ENCODE peak calls at places on chromosomes 11 and 22, in seven cellular contexts. A, C, K, H, J, B and S are unnamed samples.
A peak's percentile ranks its signal among the peaks of the same experiment; 100 is the strongest.

GRCh38 chr11:115377882-115378296 is 126.3 kb downstream of the CADM1 start:
- DNase-seq in C (no peak), H (no peak), A (no peak), J (no peak), B (peak; percentile 2), K (no peak), S (no peak)

GRCh38 chr22:25172153-25172552 is 27.5 kb upstream of the CRYBB3 start:
- DNase-seq in K (no peak), B (no peak), H (peak; percentile 28), C (no peak), A (no peak), J (no peak), S (no peak)

GRCh38 chr11:120024046-120024445 is 113.9 kb downstream of the TRIM29 start:
- DNase-seq in K (no peak), C (no peak), J (no peak), A (no peak), H (no peak), B (no peak), S (no peak)

GRCh38 chr11:11532574-11532973 is 89.2 kb downstream of the GALNT18 start:
- DNase-seq in B (no peak), A (no peak), H (no peak), J (no peak), C (no peak), K (peak; percentile 85), S (no peak)

GRCh38 chr11:92297551-92298237 is 73.1 kb downstream of the FAT3 start:
- DNase-seq in B (no peak), K (no peak), H (no peak), J (no peak), C (no peak), A (no peak), S (no peak)

GRCh38 chr11:46134540-46134939 is 13.3 kb upstream of the PHF21A start:
- DNase-seq in B (no peak), A (no peak), C (no peak), H (no peak), J (no peak), K (no peak), S (peak; percentile 33)

GRCh38 chr22:22424956-22425355 is 83.6 kb downstream of the ZNF280B start:
- DNase-seq in A (no peak), J (no peak), B (no peak), K (no peak), H (no peak), C (no peak), S (no peak)

GRCh38 chr11:73372371-73372993 is 3.7 kb upstream of the RELT start:
- DNase-seq in A (no peak), K (peak; percentile 21), J (peak; percentile 40), H (no peak), C (no peak), B (no peak), S (no peak)

GRCh38 chr11:110128161-110128560 is 35.0 kb downstream of the ZC3H12C start:
- DNase-seq in B (no peak), C (no peak), K (peak; percentile 34), J (peak; percentile 44), H (no peak), A (peak; percentile 63), S (peak; percentile 69)

GRCh38 chr11:117833401-117833891 is 8.9 kb upstream of the FXYD2 start:
- DNase-seq in H (peak; percentile 96), K (no peak), C (peak; percentile 81), J (no peak), A (no peak), B (peak; percentile 42), S (peak; percentile 7)

GRCh38 chr11:17686185-17686980 is 33.0 kb upstream of the MYOD1 start:
- DNase-seq in B (no peak), C (no peak), J (no peak), H (no peak), K (no peak), A (no peak), S (no peak)

GRCh38 chr22:25281675-25282345 is 62.4 kb downstream of the CRYBB2 start:
- DNase-seq in A (no peak), H (no peak), B (no peak), J (no peak), C (no peak), K (no peak), S (no peak)

GRCh38 chr22:28268176-28268575 is 349.1 kb upstream of the PITPNB start:
- DNase-seq in A (no peak), H (no peak), C (peak; percentile 58), B (no peak), K (no peak), J (no peak), S (no peak)

GRCh38 chr11:94803491-94803890 is 35.3 kb downstream of the AMOTL1 start:
- DNase-seq in B (no peak), H (no peak), J (no peak), A (peak; percentile 53), K (no peak), C (no peak), S (no peak)

GRCh38 chr11:114501901-114502300 is 57.8 kb downstream of the NXPE1 start:
- DNase-seq in K (no peak), J (no peak), H (no peak), B (no peak), C (no peak), A (no peak), S (no peak)

GRCh38 chr11:128379587-128380279 is 207.6 kb downstream of the ETS1 start:
- DNase-seq in H (no peak), C (no peak), J (no peak), K (no peak), B (no peak), A (no peak), S (no peak)

GRCh38 chr22:42825796-42826195 is 31.3 kb downstream of the ARFGAP3 start:
- DNase-seq in B (no peak), A (no peak), C (no peak), K (no peak), H (no peak), J (no peak), S (no peak)

GRCh38 chr11:18137186-18137800 is 4.9 kb downstream of the MRGPRX3 start:
- DNase-seq in J (no peak), B (no peak), H (no peak), A (no peak), K (no peak), C (no peak), S (no peak)

GRCh38 chr11:64855596-64856304 is 11.3 kb upstream of the CDC42BPG start:
- DNase-seq in J (peak; percentile 83), B (no peak), C (no peak), K (no peak), A (no peak), H (no peak), S (no peak)

GRCh38 chr11:64857485-64857884 is 13.0 kb upstream of the CDC42BPG start:
- DNase-seq in K (no peak), H (no peak), J (no peak), A (no peak), C (no peak), B (no peak), S (no peak)

GRCh38 chr11:64854534-64855502 is 10.4 kb upstream of the CDC42BPG start:
- DNase-seq in C (peak; percentile 94), K (peak; percentile 86), B (no peak), A (peak; percentile 92), J (peak; percentile 94), H (peak; percentile 67), S (no peak)

GRCh38 chr11:64858467-64859401 is 14.3 kb upstream of the CDC42BPG start:
- DNase-seq in K (no peak), A (no peak), C (peak; percentile 96), B (no peak), H (no peak), J (no peak), S (no peak)

GRCh38 chr11:64856382-64857227 is 12.2 kb upstream of the CDC42BPG start:
- DNase-seq in A (peak; percentile 77), C (peak; percentile 93), J (peak; percentile 98), H (no peak), K (peak; percentile 69), B (no peak), S (no peak)
- H3K4me3 ChIP-seq in A (no peak overlapping the region), C (no peak overlapping the region), J (no peak overlapping the region), H (no peak overlapping the region), K (no peak overlapping the region), B (no peak overlapping the region), S (no peak overlapping the region)

DNA sequence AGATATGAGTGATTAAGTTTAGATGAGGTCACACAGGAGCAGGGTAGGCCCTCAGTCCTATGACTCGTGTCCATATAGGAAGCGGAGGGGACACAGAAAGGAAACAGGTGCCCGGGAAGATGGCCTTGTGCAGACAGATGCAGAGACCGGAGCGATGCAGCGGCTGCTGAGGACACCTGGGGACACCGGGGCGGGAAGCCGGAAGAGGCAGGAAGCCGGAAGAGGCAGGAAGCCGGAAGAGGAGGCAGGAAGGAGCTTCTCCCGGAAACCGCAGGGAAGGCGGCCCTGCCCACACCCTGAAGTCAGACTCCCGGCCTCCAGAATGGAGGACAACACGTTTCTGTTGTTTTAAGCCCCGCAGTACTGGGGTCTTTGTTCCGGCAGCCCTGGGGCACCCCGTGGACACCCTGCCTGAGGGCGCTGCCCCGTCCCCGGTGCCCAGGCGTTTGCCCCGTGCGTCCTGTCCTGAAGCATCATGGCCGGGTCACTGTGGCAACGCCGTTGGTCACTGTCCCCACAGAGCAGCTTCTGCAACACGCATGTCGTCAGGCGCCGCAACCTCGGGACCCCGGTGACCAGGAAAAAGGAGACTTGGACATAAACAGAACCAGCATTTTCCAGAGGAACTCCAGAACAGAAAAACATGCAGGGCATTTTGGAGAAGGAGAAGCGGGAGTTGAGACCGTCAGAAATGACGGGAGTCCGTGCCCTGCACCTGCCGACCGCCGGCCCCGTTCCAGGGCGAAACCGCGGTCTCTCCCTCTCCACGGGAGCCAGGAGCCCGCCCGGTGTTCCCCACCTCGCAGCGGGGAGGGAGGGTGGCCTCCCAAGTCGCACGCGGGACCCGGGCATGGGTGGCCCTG is 103.4 kb downstream of the BRD1 start:
- DNase-seq in K (no peak), C (peak; percentile 51), J (no peak), B (no peak), H (no peak), A (no peak), S (peak; percentile 69)
- H3K4me3 ChIP-seq in K (no peak overlapping the region), C (no peak overlapping the region), J (no peak overlapping the region), B (peak overlapping the region; percentile 58), H (no peak overlapping the region), A (no peak overlapping the region), S (peak overlapping the region; percentile 43)

DNA sequence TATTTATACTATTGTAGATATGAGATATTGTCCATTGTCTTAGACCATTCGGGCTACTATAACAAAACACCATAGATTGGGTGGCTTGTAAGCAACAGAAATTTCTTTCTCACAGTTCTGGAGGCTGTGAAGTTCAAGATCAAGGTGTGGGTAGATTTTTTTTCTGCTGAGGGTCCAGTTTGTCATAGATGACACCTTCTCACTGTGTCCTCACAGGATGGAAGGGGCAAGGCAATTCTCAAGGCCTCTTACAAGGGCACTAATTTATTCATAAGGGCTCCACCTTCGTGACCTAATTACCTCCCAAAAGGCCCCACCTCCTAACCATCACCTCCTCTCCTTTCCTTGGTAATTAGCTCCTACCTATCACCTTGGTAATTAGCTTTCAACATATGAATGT is 92.4 kb upstream of the CD44 start:
- DNase-seq in C (no peak), B (no peak), A (no peak), J (no peak), K (no peak), H (no peak), S (no peak)
- H3K4me3 ChIP-seq in C (no peak overlapping the region), B (no peak overlapping the region), A (no peak overlapping the region), J (no peak overlapping the region), K (no peak overlapping the region), H (no peak overlapping the region), S (no peak overlapping the region)

DNA sequence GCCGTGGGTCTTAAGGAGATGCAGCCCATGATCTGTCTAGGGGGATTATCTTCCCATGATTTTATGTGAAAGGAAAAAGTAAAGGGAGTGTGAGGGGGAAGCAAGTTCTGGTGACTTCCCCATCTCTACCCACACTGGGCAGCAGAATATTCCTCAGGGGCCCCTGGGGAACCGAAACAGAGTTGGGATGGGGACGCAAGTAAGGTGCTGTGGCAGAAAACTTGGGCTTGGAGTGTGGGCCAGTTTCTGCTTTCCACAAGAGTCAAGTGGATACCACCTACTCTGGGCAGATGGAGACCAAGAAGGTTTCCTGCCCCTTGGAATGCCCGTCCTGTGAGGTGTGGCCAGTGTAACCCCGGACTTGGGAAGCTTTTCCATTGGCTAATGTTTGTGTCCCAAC is 64.4 kb downstream of the SGSM3 start:
- DNase-seq in B (no peak), J (no peak), C (no peak), H (no peak), A (no peak), K (no peak), S (no peak)
- H3K4me3 ChIP-seq in B (no peak overlapping the region), J (no peak overlapping the region), C (no peak overlapping the region), H (no peak overlapping the region), A (no peak overlapping the region), K (no peak overlapping the region), S (no peak overlapping the region)